ENCODE peak calls at places on chromosomes 5 and 9, in five cellular contexts. One of them, this sample, is unnamed.

GRCh38 chr5:6704361-6704851 is 8.8 kb upstream of the TENT4A start:
- DNase-seq in H9: no peak
- DNase-seq in IMR-90: peak; percentile 92
- DNase-seq in neuronal stem cell: no peak
- DNase-seq in trophoblast cell: no peak
- DNase-seq in this sample: no peak

GRCh38 chr5:77869115-77869798 is 93.1 kb upstream of the TBCA start:
- DNase-seq in trophoblast cell: no peak
- DNase-seq in IMR-90: no peak
- DNase-seq in neuronal stem cell: no peak
- DNase-seq in H9: no peak
- DNase-seq in this sample: no peak

GRCh38 chr9:95101326-95101725 is 216.2 kb downstream of the FANCC start:
- DNase-seq in H9: no peak
- DNase-seq in neuronal stem cell: no peak
- DNase-seq in IMR-90: no peak
- DNase-seq in trophoblast cell: peak; percentile 70
- DNase-seq in this sample: no peak

GRCh38 chr5:134511796-134512660 is 13.4 kb upstream of the JADE2 start:
- DNase-seq in neuronal stem cell: no peak
- DNase-seq in IMR-90: peak; percentile 63
- DNase-seq in H9: peak; percentile 83
- DNase-seq in trophoblast cell: peak; percentile 87
- DNase-seq in this sample: peak; percentile 97

GRCh38 chr5:178224403-178224802 is 8.2 kb downstream of the PHYKPL start:
- DNase-seq in trophoblast cell: no peak
- DNase-seq in IMR-90: no peak
- DNase-seq in neuronal stem cell: no peak
- DNase-seq in H9: no peak
- DNase-seq in this sample: no peak

GRCh38 chr9:88085481-88085880 is 52.8 kb downstream of the SPATA31C2 start:
- DNase-seq in neuronal stem cell: no peak
- DNase-seq in IMR-90: no peak
- DNase-seq in trophoblast cell: no peak
- DNase-seq in H9: no peak
- DNase-seq in this sample: no peak

GRCh38 chr5:160118349-160119141 is 705 bp downstream of the PWWP2A start:
- DNase-seq in IMR-90: no peak
- DNase-seq in trophoblast cell: peak; percentile 69
- DNase-seq in H9: peak; percentile 34
- DNase-seq in neuronal stem cell: no peak
- DNase-seq in this sample: peak; percentile 23

GRCh38 chr5:95543017-95543705 is 11.6 kb downstream of the SKIC3 start:
- DNase-seq in H9: no peak
- DNase-seq in neuronal stem cell: no peak
- DNase-seq in trophoblast cell: no peak
- DNase-seq in IMR-90: peak; percentile 32
- DNase-seq in this sample: no peak

GRCh38 chr9:72540348-72540873 is 19.0 kb downstream of the TMC1 start:
- DNase-seq in trophoblast cell: peak; percentile 83
- DNase-seq in neuronal stem cell: no peak
- DNase-seq in IMR-90: peak; percentile 49
- DNase-seq in H9: no peak
- DNase-seq in this sample: no peak

GRCh38 chr5:151078490-151079262 is 2.2 kb downstream of the TNIP1 start:
- DNase-seq in neuronal stem cell: no peak
- DNase-seq in H9: no peak
- DNase-seq in IMR-90: no peak
- DNase-seq in trophoblast cell: no peak
- DNase-seq in this sample: no peak

GRCh38 chr5:131296213-131296672 is 32.4 kb downstream of the CDC42SE2 start:
- DNase-seq in IMR-90: no peak
- DNase-seq in trophoblast cell: no peak
- DNase-seq in neuronal stem cell: no peak
- DNase-seq in H9: no peak
- DNase-seq in this sample: no peak

GRCh38 chr9:122244349-122244748 is 15.6 kb upstream of the LHX6 start:
- DNase-seq in H9: no peak
- DNase-seq in neuronal stem cell: no peak
- DNase-seq in IMR-90: no peak
- DNase-seq in trophoblast cell: no peak
- DNase-seq in this sample: no peak

GRCh38 chr9:69155341-69156030 is 18.6 kb upstream of the TJP2 start:
- DNase-seq in IMR-90: no peak
- DNase-seq in trophoblast cell: peak; percentile 93
- DNase-seq in H9: peak; percentile 56
- DNase-seq in neuronal stem cell: no peak
- DNase-seq in this sample: peak; percentile 92

GRCh38 chr5:42640835-42641234 is 115.8 kb upstream of the CCDC152 start:
- DNase-seq in IMR-90: no peak
- DNase-seq in H9: no peak
- DNase-seq in neuronal stem cell: no peak
- DNase-seq in trophoblast cell: no peak
- DNase-seq in this sample: no peak

GRCh38 chr5:174073088-174073487 is 27.6 kb downstream of the NSG2 start:
- DNase-seq in neuronal stem cell: no peak
- DNase-seq in IMR-90: no peak
- DNase-seq in H9: no peak
- DNase-seq in trophoblast cell: no peak
- DNase-seq in this sample: no peak

GRCh38 chr5:134561871-134562296 is 36.4 kb downstream of the JADE2 start:
- DNase-seq in H9: peak; percentile 60
- DNase-seq in neuronal stem cell: peak; percentile 33
- DNase-seq in IMR-90: peak; percentile 74
- DNase-seq in trophoblast cell: no peak
- DNase-seq in this sample: peak; percentile 62

GRCh38 chr5:80141147-80141671 is 106.1 kb downstream of the THBS4 start:
- DNase-seq in IMR-90: peak; percentile 15
- DNase-seq in trophoblast cell: no peak
- DNase-seq in neuronal stem cell: peak; percentile 63
- DNase-seq in H9: peak; percentile 89
- DNase-seq in this sample: peak; percentile 89

GRCh38 chr9:95726756-95727155 is 148.7 kb upstream of the ERCC6L2 start:
- DNase-seq in IMR-90: peak; percentile 59
- DNase-seq in neuronal stem cell: peak; percentile 33
- DNase-seq in trophoblast cell: no peak
- DNase-seq in H9: no peak
- DNase-seq in this sample: peak; percentile 51

GRCh38 chr5:3058930-3059329 is 307.5 kb upstream of the IRX2 start:
- DNase-seq in trophoblast cell: no peak
- DNase-seq in IMR-90: no peak
- DNase-seq in neuronal stem cell: no peak
- DNase-seq in H9: no peak
- DNase-seq in this sample: no peak

GRCh38 chr5:64505769-64506566 is at the start of gene RGS7BP:
- DNase-seq in neuronal stem cell: peak; percentile 64
- DNase-seq in IMR-90: peak; percentile 7
- DNase-seq in trophoblast cell: no peak
- DNase-seq in H9: peak; percentile 67
- DNase-seq in this sample: peak; percentile 86

GRCh38 chr9:136605966-136606365 is 56.8 kb upstream of the EGFL7 start:
- DNase-seq in trophoblast cell: no peak
- DNase-seq in IMR-90: no peak
- DNase-seq in H9: no peak
- DNase-seq in neuronal stem cell: no peak
- DNase-seq in this sample: no peak

GRCh38 chr5:170201311-170201710 is 31.5 kb upstream of the C5orf58 start:
- DNase-seq in IMR-90: no peak
- DNase-seq in trophoblast cell: no peak
- DNase-seq in H9: no peak
- DNase-seq in neuronal stem cell: no peak
- DNase-seq in this sample: no peak

GRCh38 chr5:39013938-39014337 is 60.3 kb downstream of the RICTOR start:
- DNase-seq in IMR-90: peak; percentile 73
- DNase-seq in neuronal stem cell: no peak
- DNase-seq in trophoblast cell: no peak
- DNase-seq in H9: no peak
- DNase-seq in this sample: no peak

GRCh38 chr9:109108318-109108717 is 11.4 kb downstream of the TMEM245 start:
- DNase-seq in IMR-90: peak; percentile 71
- DNase-seq in trophoblast cell: no peak
- DNase-seq in neuronal stem cell: no peak
- DNase-seq in H9: no peak
- DNase-seq in this sample: no peak

GRCh38 chr9:116978155-116978554 is 291.1 kb downstream of the TRIM32 start:
- DNase-seq in IMR-90: no peak
- DNase-seq in H9: no peak
- DNase-seq in neuronal stem cell: no peak
- DNase-seq in trophoblast cell: no peak
- DNase-seq in this sample: no peak

GRCh38 chr5:73994963-73995362 is 369.0 kb downstream of the ARHGEF28 start:
- DNase-seq in neuronal stem cell: no peak
- DNase-seq in H9: no peak
- DNase-seq in trophoblast cell: peak; percentile 80
- DNase-seq in IMR-90: no peak
- DNase-seq in this sample: peak; percentile 42

GRCh38 chr5:73996181-73996770 is 370.3 kb downstream of the ARHGEF28 start:
- DNase-seq in H9: no peak
- DNase-seq in IMR-90: no peak
- DNase-seq in neuronal stem cell: no peak
- DNase-seq in trophoblast cell: no peak
- DNase-seq in this sample: no peak

GRCh38 chr5:73999306-73999705 is 373.3 kb downstream of the ARHGEF28 start:
- DNase-seq in IMR-90: no peak
- DNase-seq in trophoblast cell: no peak
- DNase-seq in H9: no peak
- DNase-seq in neuronal stem cell: no peak
- DNase-seq in this sample: no peak

GRCh38 chr5:73997936-73998335 is 371.9 kb downstream of the ARHGEF28 start:
- DNase-seq in trophoblast cell: no peak
- DNase-seq in H9: no peak
- DNase-seq in IMR-90: no peak
- DNase-seq in neuronal stem cell: no peak
- DNase-seq in this sample: no peak

GRCh38 chr5:73998496-73998895 is 372.5 kb downstream of the ARHGEF28 start:
- DNase-seq in neuronal stem cell: no peak
- DNase-seq in IMR-90: no peak
- DNase-seq in H9: no peak
- DNase-seq in trophoblast cell: no peak
- DNase-seq in this sample: no peak
- H3K23ac ChIP-seq in neuronal stem cell: no peak overlapping the region
- H3K23ac ChIP-seq in IMR-90: no peak overlapping the region
- H3K23ac ChIP-seq in H9: no peak overlapping the region
- H3K23ac ChIP-seq in trophoblast cell: no peak overlapping the region
- H3K23ac ChIP-seq in this sample: no peak overlapping the region

GRCh38 chr5:149414405-149415244 is 35.5 kb upstream of the IL17B start:
- DNase-seq in IMR-90: peak; percentile 79
- DNase-seq in trophoblast cell: no peak
- DNase-seq in neuronal stem cell: no peak
- DNase-seq in H9: no peak
- DNase-seq in this sample: peak; percentile 48
- H2BK5ac ChIP-seq in IMR-90: peak overlapping the region; percentile 75
- H2BK5ac ChIP-seq in trophoblast cell: no peak overlapping the region
- H2BK5ac ChIP-seq in neuronal stem cell: no peak overlapping the region
- H2BK5ac ChIP-seq in H9: no peak overlapping the region
- H2BK5ac ChIP-seq in this sample: no peak overlapping the region

GRCh38 chr9:110192531-110193326 is 15.2 kb downstream of the C9orf152 start:
- DNase-seq in neuronal stem cell: no peak
- DNase-seq in trophoblast cell: peak; percentile 87
- DNase-seq in H9: no peak
- DNase-seq in IMR-90: peak; percentile 78
- DNase-seq in this sample: no peak
- H3K23ac ChIP-seq in neuronal stem cell: no peak overlapping the region
- H3K23ac ChIP-seq in trophoblast cell: no peak overlapping the region
- H3K23ac ChIP-seq in H9: no peak overlapping the region
- H3K23ac ChIP-seq in IMR-90: no peak overlapping the region
- H3K23ac ChIP-seq in this sample: no peak overlapping the region

GRCh38 chr9:120845255-120845654 is 2.5 kb upstream of the PSMD5 start:
- DNase-seq in trophoblast cell: no peak
- DNase-seq in neuronal stem cell: no peak
- DNase-seq in IMR-90: peak; percentile 52
- DNase-seq in H9: no peak
- DNase-seq in this sample: no peak

GRCh38 chr9:120842685-120843485 is at the start of gene PSMD5:
- DNase-seq in H9: peak; percentile 96
- DNase-seq in neuronal stem cell: peak; percentile 97
- DNase-seq in trophoblast cell: peak; percentile 100
- DNase-seq in IMR-90: peak; percentile 100
- DNase-seq in this sample: peak; percentile 100

GRCh38 chr9:120839146-120839545 is 3.6 kb downstream of the PSMD5 start:
- DNase-seq in H9: no peak
- DNase-seq in trophoblast cell: no peak
- DNase-seq in neuronal stem cell: no peak
- DNase-seq in IMR-90: peak; percentile 44
- DNase-seq in this sample: peak; percentile 81

GRCh38 chr9:120846251-120846869 is 3.6 kb upstream of the PSMD5 start:
- DNase-seq in H9: no peak
- DNase-seq in trophoblast cell: no peak
- DNase-seq in neuronal stem cell: no peak
- DNase-seq in IMR-90: no peak
- DNase-seq in this sample: no peak

DNA sequence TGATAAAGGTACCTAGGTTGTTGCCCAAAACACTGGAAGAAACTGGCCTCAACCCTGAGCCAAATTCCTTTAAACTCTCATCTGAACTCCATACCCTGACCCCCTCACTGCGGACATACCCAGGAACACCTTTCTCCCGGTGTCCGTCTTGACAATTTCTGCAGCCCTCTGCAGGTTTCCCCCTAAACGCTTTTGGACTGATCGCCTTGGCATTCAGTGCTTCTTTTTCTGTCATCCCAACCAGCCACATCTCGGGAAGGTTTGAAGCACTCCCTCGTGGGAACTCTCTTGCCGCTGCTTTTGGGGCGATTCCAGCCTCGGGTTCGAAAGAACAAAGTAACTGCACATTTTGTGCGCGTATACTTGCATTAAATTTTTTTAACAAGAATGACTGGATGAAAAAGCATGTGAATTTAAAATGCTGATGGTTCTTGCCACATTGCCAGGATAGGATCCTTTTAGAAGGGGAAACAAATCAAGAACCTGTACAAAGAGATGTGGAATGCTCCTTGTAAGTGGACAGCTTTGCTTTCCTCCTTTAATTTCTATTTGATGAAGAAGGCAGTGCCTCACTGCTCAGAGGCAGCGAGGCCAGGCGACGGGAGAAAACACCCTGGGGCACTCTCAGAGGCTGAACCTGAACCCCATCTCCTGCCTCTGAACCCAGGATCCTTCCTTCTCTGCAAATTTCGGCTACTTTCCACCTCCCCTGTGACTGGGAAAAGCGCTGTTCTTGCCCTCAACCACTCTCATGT is 615 bp downstream of the PSMD5 start:
- DNase-seq in trophoblast cell: no peak
- DNase-seq in H9: no peak
- DNase-seq in neuronal stem cell: peak; percentile 23
- DNase-seq in IMR-90: peak; percentile 5
- DNase-seq in this sample: peak; percentile 28
- H2BK5ac ChIP-seq in trophoblast cell: peak overlapping the region; percentile 52
- H2BK5ac ChIP-seq in H9: no peak overlapping the region
- H2BK5ac ChIP-seq in neuronal stem cell: peak overlapping the region; percentile 85
- H2BK5ac ChIP-seq in IMR-90: peak overlapping the region; percentile 78
- H2BK5ac ChIP-seq in this sample: no peak overlapping the region

This sample was measured in mesendoderm.